ENCODE peak calls at places on chromosomes 3 and 15, in five cellular contexts. C is GM12892, Y is esophagus muscularis mucosa, I is H1, N is breast epithelium. D is an unnamed sample.

GRCh38 chr3:192907784-192908183 is 9.9 kb downstream of the MB21D2 start:
- DNase-seq in C (no peak), Y (no peak), I (no peak), N (no peak), D (no peak)

GRCh38 chr3:182710557-182711157 is 82.6 kb upstream of the ATP11B start:
- DNase-seq in C (no peak), Y (no peak), I (no peak), N (no peak), D (no peak)

GRCh38 chr3:109005443-109005842 is 51.8 kb upstream of the GUCA1C start:
- DNase-seq in C (no peak), Y (no peak), I (no peak), N (no peak), D (no peak)

GRCh38 chr3:71299160-71299559 is 284.4 kb downstream of the FOXP1 start:
- DNase-seq in C (no peak), Y (no peak), I (no peak), N (no peak), D (no peak)

GRCh38 chr15:42736178-42736792 is 643 bp downstream of the CDAN1 start:
- DNase-seq in C (peak), Y (no peak), I (no peak), N (no peak), D (peak)

GRCh38 chr3:138066383-138066782 is 49.0 kb downstream of the DZIP1L start:
- DNase-seq in C (no peak), Y (no peak), I (no peak), N (no peak), D (no peak)

GRCh38 chr3:194556086-194557056 is 69.6 kb upstream of the ATP13A3 start:
- DNase-seq in C (no peak), Y (no peak), I (no peak), N (no peak), D (no peak)

GRCh38 chr15:29670945-29671307 is 151.3 kb downstream of the TJP1 start:
- DNase-seq in C (no peak), Y (no peak), I (no peak), N (no peak), D (no peak)

GRCh38 chr15:58951388-58952060 is 18.0 kb upstream of the SLTM start:
- DNase-seq in C (no peak), Y (no peak), I (no peak), N (no peak), D (no peak)

GRCh38 chr3:16174389-16174788 is at the start of gene GALNT15:
- DNase-seq in C (no peak), Y (peak), I (no peak), N (peak), D (peak)

GRCh38 chr3:112785321-112786001 is 61.2 kb downstream of the CD200R1L start:
- DNase-seq in C (no peak), Y (no peak), I (no peak), N (no peak), D (no peak)

GRCh38 chr15:39226169-39226964 is 354.5 kb upstream of the THBS1 start:
- DNase-seq in C (no peak), Y (no peak), I (no peak), N (no peak), D (no peak)

GRCh38 chr15:95302206-95302605 is 1028.3 kb upstream of the NR2F2 start:
- DNase-seq in C (no peak), Y (no peak), I (no peak), N (no peak), D (no peak)

GRCh38 chr15:71437919-71438318 is 322.6 kb downstream of the THSD4 start:
- DNase-seq in C (no peak), Y (no peak), I (no peak), N (no peak), D (no peak)

GRCh38 chr15:97598353-97598798 is 362.1 kb upstream of the ARRDC4 start:
- DNase-seq in C (no peak), Y (no peak), I (no peak), N (no peak), D (no peak)

GRCh38 chr3:194046995-194047681 is 88.8 kb upstream of the HES1 start:
- DNase-seq in C (no peak), Y (no peak), I (no peak), N (peak), D (peak)

GRCh38 chr15:55992769-55993110 is 672 bp downstream of the NEDD4 start:
- DNase-seq in C (no peak), Y (no peak), I (no peak), N (no peak), D (no peak)

GRCh38 chr3:150581174-150581573 is 21.9 kb upstream of the SELENOT start:
- DNase-seq in C (no peak), Y (no peak), I (no peak), N (no peak), D (no peak)

GRCh38 chr3:28940530-28940929 is 340.3 kb upstream of the RBMS3 start:
- DNase-seq in C (no peak), Y (no peak), I (no peak), N (peak), D (no peak)

GRCh38 chr3:197434841-197435240 is 120.9 kb downstream of the BDH1 start:
- DNase-seq in C (no peak), Y (no peak), I (no peak), N (no peak), D (no peak)

GRCh38 chr15:76162784-76163428 is 103.1 kb downstream of the TMEM266 start:
- DNase-seq in C (no peak), Y (no peak), I (no peak), N (no peak), D (no peak)

GRCh38 chr3:54856271-54856670 is 71.6 kb downstream of the LRTM1 start:
- DNase-seq in C (no peak), Y (no peak), I (no peak), N (no peak), D (no peak)

GRCh38 chr15:85592148-85592547 is 202.6 kb downstream of the KLHL25 start:
- DNase-seq in C (no peak), Y (no peak), I (no peak), N (no peak), D (no peak)

GRCh38 chr3:169813757-169814517 is 1.2 kb upstream of the LRRC34 start:
- DNase-seq in C (peak), Y (no peak), I (peak), N (no peak), D (no peak)

DNA sequence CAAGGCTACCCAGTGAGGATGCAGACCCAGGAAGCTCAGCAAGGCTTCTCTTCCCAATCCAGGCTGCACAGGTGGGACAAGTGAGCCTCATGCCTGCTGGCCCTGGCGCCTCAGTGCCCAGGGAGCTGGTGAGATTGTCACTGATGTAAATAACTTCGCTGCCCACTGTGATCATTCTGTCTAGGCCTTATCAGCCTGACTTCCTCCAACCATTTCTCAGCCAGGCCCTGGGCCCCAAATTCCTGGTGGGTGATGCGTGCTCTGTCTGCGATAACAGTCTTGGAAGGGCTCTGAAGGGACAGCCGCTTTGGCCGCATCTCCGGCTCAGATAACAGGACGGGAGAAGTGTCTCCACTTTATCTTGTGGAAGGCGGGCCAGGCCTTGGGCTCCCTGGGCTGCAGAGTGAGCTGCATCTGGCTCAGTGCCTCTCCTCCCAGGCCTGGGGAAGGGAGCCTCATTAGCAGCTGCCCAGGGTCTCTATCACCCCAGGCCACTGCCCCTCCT is 2.2 kb upstream of the FBLN2 start:
- DNase-seq in C (no peak), Y (no peak), I (no peak), N (no peak), D (peak)
- TF ChIP-seq POLR2AphosphoS5 in C (no peak), Y (no peak), I (no peak), N (no peak), D (no peak)

GRCh38 chr3:142726017-142726416 is 2.2 kb downstream of the TRPC1 start:
- DNase-seq in C (no peak), Y (no peak), I (no peak), N (no peak), D (no peak)

GRCh38 chr3:142725352-142725739 is 1.5 kb downstream of the TRPC1 start:
- DNase-seq in C (no peak), Y (no peak), I (no peak), N (no peak), D (no peak)

GRCh38 chr3:142723665-142723967 is 218 bp upstream of the TRPC1 start:
- DNase-seq in C (no peak), Y (no peak), I (no peak), N (no peak), D (no peak)

GRCh38 chr3:142723968-142724681 is at the start of gene TRPC1:
- DNase-seq in C (peak), Y (peak), I (peak), N (peak), D (peak)

DNA sequence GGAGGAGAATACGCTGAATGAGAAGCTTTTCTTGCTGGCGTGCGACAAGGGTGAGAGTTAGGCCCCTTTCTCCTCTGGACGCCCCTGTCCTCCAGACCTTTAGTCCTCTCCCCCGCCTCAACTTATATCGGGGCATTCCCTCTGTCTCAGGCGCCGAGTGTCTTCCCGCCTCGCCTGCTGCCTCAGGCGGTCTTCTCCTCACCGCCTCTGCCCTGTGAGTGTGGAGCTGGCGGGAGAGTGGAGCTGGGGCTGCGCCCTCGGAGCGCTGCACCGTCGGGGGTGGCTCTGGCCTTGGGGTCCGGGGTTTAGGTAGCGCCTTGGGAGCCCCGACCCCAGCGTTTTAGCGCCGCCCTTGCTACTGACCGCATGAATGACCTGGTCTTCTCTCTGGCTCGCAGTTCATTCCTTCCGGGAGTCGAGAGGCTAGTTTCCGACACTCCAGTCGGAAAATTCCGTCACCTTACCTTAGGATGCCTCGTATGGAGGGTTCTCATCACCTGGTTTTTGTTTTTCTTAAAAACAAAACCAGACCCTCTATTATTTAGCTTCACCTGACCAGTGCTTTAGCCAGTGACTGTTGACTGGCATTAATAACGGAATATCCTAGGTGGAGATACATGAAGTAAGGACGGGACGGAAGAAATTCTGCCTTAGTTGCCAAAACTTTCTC is 983 bp downstream of the TRPC1 start:
- DNase-seq in C (no peak), Y (no peak), I (peak), N (peak), D (peak)
- TF ChIP-seq POLR2A in C (no peak), Y (no peak), I (peak), N (no peak), D (no peak)

DNA sequence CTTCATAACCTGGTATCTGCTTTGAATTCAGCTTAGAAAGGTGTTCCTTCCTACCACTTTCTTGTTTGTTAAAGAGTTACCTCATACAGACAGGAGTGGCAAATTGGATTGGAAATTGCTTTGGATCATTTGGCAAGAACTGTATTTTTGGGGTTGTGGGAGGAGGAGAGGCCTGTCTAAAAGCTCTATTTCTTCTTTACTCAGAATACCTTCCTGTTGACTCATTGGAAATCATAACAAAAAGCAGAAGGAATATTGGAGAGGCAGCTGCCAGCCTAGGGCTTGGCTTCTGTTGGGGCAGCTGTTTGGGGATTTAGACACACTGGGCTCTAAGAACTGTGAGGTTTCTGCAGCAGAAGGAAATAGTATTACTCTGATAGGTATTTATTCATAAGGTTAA is 14.2 kb downstream of the IQGAP1 start:
- DNase-seq in C (no peak), Y (no peak), I (no peak), N (peak), D (peak)
- TF ChIP-seq POLR2AphosphoS5 in C (no peak), Y (peak), I (no peak), N (no peak), D (peak)

DNA sequence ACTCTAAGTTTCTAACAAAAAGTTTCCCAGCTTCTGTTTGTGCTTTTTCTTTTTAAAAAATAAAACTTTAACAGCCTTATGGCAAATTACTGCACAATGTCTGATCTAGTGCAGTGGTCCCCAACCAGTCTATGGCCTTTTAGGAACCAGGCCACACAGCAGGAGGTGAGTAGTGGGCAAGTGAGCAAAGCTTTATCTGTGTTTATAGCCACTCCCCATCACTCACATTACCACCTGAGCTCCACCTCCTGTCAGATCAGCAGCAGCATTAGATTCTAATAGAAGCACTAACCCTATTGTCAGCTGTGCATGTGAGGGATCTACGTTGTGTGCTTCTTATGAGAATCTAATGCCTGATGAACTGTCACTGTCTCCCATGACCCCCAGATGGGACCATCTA is 5.6 kb downstream of the MKRN2 start:
- DNase-seq in C (no peak), Y (no peak), I (no peak), N (no peak), D (no peak)
- TF ChIP-seq POLR2A in C (no peak), Y (no peak), I (no peak), N (no peak), D (no peak)

GRCh38 chr3:12663311-12663935 is 494 bp downstream of the RAF1 start:
- DNase-seq in C (no peak), Y (no peak), I (no peak), N (peak), D (peak)

GRCh38 chr3:12660196-12660595 is 3.7 kb downstream of the RAF1 start:
- DNase-seq in C (no peak), Y (no peak), I (no peak), N (no peak), D (no peak)

GRCh38 chr3:12661926-12662592 is 1.9 kb downstream of the RAF1 start:
- DNase-seq in C (no peak), Y (no peak), I (no peak), N (no peak), D (no peak)

GRCh38 chr3:12663936-12664908 is at the start of gene RAF1:
- DNase-seq in C (peak), Y (peak), I (peak), N (peak), D (peak)

DNA sequence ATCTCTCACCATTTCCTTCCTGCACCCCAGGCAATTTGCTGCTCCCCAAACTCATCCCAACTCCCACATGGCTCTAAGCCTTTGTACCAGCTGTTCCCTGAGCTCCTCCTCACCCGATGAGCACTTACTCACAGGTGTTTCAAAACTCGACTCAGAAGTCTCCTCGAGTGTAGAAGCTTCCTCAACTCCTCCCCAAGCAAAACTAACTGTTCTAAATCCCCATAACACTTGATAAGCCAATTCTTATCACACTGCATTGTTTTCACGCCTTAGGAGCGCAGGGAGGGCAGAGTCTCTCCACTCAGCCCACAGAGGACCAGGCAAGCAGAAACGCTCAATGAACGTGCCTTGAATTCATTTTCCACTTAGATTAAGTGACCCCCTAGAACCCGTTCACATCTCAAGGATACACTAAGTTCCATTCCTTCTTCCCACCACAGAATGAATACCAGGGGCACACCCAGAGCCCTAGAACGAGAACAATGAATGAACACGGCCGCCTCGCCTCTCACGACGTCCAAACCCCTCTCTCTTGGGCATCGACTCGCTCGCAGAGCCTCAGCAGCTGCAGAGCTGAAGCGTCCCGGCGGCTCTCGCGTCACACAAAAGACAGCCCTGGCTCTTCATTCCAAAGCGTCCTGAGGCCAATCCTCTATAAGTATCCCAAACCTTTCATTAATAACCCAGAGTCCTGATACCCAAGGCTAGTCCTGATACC is 1.2 kb downstream of the RAF1 start:
- DNase-seq in C (no peak), Y (no peak), I (no peak), N (no peak), D (no peak)
- TF ChIP-seq POLR2AphosphoS5 in C (no peak), Y (peak), I (no peak), N (no peak), D (peak)

D was measured in sigmoid colon.